ENCODE peak calls at places on chromosomes 11 and 22, in five cellular contexts. One of them, this sample, is unnamed.

GRCh38 chr11:7514099-7514725 is 413 bp downstream of the PPFIBP2 start:
- DNase-seq in CD4-positive, alpha-beta memory T cell: no peak
- DNase-seq in nephron progenitor cell: no peak
- DNase-seq in Peyer's patch: peak
- DNase-seq in mucosa of gallbladder: no peak
- DNase-seq in this sample: no peak

GRCh38 chr11:773425-773824 is 3.9 kb downstream of the GATD1 start:
- DNase-seq in CD4-positive, alpha-beta memory T cell: no peak
- DNase-seq in nephron progenitor cell: no peak
- DNase-seq in Peyer's patch: no peak
- DNase-seq in mucosa of gallbladder: no peak
- DNase-seq in this sample: no peak

GRCh38 chr22:44260216-44261035 is 52.3 kb downstream of the SHISAL1 start:
- DNase-seq in CD4-positive, alpha-beta memory T cell: no peak
- DNase-seq in nephron progenitor cell: no peak
- DNase-seq in Peyer's patch: no peak
- DNase-seq in mucosa of gallbladder: no peak
- DNase-seq in this sample: no peak

GRCh38 chr11:119115484-119116234 is 5.7 kb upstream of the HINFP start:
- DNase-seq in CD4-positive, alpha-beta memory T cell: peak
- DNase-seq in nephron progenitor cell: no peak
- DNase-seq in Peyer's patch: no peak
- DNase-seq in mucosa of gallbladder: peak
- DNase-seq in this sample: peak

GRCh38 chr11:61737131-61737530 is 15.3 kb upstream of the MYRF start:
- DNase-seq in CD4-positive, alpha-beta memory T cell: no peak
- DNase-seq in nephron progenitor cell: no peak
- DNase-seq in Peyer's patch: no peak
- DNase-seq in mucosa of gallbladder: no peak
- DNase-seq in this sample: no peak

GRCh38 chr22:43885786-43886185 is 6.0 kb downstream of the PNPLA5 start:
- DNase-seq in CD4-positive, alpha-beta memory T cell: no peak
- DNase-seq in nephron progenitor cell: no peak
- DNase-seq in Peyer's patch: no peak
- DNase-seq in mucosa of gallbladder: no peak
- DNase-seq in this sample: no peak

GRCh38 chr11:71204748-71205664 is 47.4 kb downstream of the SHANK2 start:
- DNase-seq in CD4-positive, alpha-beta memory T cell: no peak
- DNase-seq in nephron progenitor cell: no peak
- DNase-seq in Peyer's patch: no peak
- DNase-seq in mucosa of gallbladder: no peak
- DNase-seq in this sample: no peak

GRCh38 chr11:94125408-94126120 is 3.1 kb upstream of the PANX1 start:
- DNase-seq in CD4-positive, alpha-beta memory T cell: no peak
- DNase-seq in nephron progenitor cell: no peak
- DNase-seq in Peyer's patch: no peak
- DNase-seq in mucosa of gallbladder: no peak
- DNase-seq in this sample: no peak

GRCh38 chr11:62806611-62807121 is 1.4 kb upstream of the NXF1 start:
- DNase-seq in CD4-positive, alpha-beta memory T cell: no peak
- DNase-seq in nephron progenitor cell: no peak
- DNase-seq in Peyer's patch: no peak
- DNase-seq in mucosa of gallbladder: no peak
- DNase-seq in this sample: peak

GRCh38 chr22:45134313-45134712 is 29.4 kb upstream of the NUP50 start:
- DNase-seq in CD4-positive, alpha-beta memory T cell: no peak
- DNase-seq in nephron progenitor cell: no peak
- DNase-seq in Peyer's patch: no peak
- DNase-seq in mucosa of gallbladder: no peak
- DNase-seq in this sample: no peak

GRCh38 chr22:49306632-49306975 is 521.1 kb downstream of the BRD1 start:
- DNase-seq in CD4-positive, alpha-beta memory T cell: no peak
- DNase-seq in nephron progenitor cell: no peak
- DNase-seq in Peyer's patch: no peak
- DNase-seq in mucosa of gallbladder: no peak
- DNase-seq in this sample: no peak